ENCODE peak calls at places on chromosomes 11 and 22, in five cellular contexts. O is cardiac muscle cell, M is A172, L is DMS53, R is HT-29. I is an unnamed sample.
A peak's percentile ranks its signal among the peaks of the same experiment; 100 is the strongest.

GRCh38 chr11:2223153-2223794 is 47.1 kb downstream of the ASCL2 start:
- DNase-seq in O (no peak), M (no peak), L (no peak), R (no peak), I (no peak)

GRCh38 chr11:76620471-76620870 is 50.1 kb downstream of the LRRC32 start:
- DNase-seq in O (no peak), M (peak; percentile 60), L (no peak), R (no peak), I (no peak)

GRCh38 chr11:44982496-44983062 is 31.9 kb upstream of the TP53I11 start:
- DNase-seq in O (no peak), M (no peak), L (no peak), R (no peak), I (no peak)

GRCh38 chr11:34044664-34045485 is 6.7 kb upstream of the CAPRIN1 start:
- DNase-seq in O (no peak), M (peak; percentile 91), L (peak; percentile 71), R (peak; percentile 61), I (peak; percentile 61)

GRCh38 chr22:50674606-50675552 is 2.3 kb downstream of the SHANK3 start:
- DNase-seq in O (peak; percentile 73), M (peak; percentile 11), L (peak; percentile 81), R (peak; percentile 20), I (peak; percentile 84)

GRCh38 chr11:133906746-133907145 is 50.0 kb downstream of the IGSF9B start:
- DNase-seq in O (no peak), M (no peak), L (no peak), R (no peak), I (no peak)

GRCh38 chr11:34275486-34275885 is 82.3 kb downstream of the ABTB2 start:
- DNase-seq in O (no peak), M (no peak), L (peak; percentile 30), R (peak; percentile 44), I (no peak)

GRCh38 chr11:113518716-113519495 is 43.7 kb upstream of the DRD2 start:
- DNase-seq in O (no peak), M (no peak), L (no peak), R (no peak), I (no peak)

GRCh38 chr11:2778630-2779498 is 79.1 kb upstream of the KCNQ1OT1 start:
- DNase-seq in O (peak; percentile 95), M (peak; percentile 89), L (peak; percentile 79), R (peak; percentile 71), I (peak; percentile 68)

GRCh38 chr11:71239581-71239980 is 12.8 kb downstream of the SHANK2 start:
- DNase-seq in O (no peak), M (no peak), L (no peak), R (no peak), I (no peak)

GRCh38 chr22:38262051-38262795 is 10.6 kb downstream of the TMEM184B start:
- DNase-seq in O (peak; percentile 68), M (no peak), L (peak; percentile 23), R (peak; percentile 40), I (peak; percentile 52)

GRCh38 chr11:34342008-34342533 is 15.7 kb downstream of the ABTB2 start:
- DNase-seq in O (peak; percentile 63), M (peak; percentile 36), L (no peak), R (peak; percentile 64), I (no peak)

GRCh38 chr11:5380740-5381342 is 2.8 kb upstream of the OR51M1 start:
- DNase-seq in O (peak; percentile 81), M (peak; percentile 83), L (peak; percentile 84), R (peak; percentile 79), I (peak; percentile 59)

GRCh38 chr11:69216609-69217008 is 60.9 kb downstream of the SMIM38 start:
- DNase-seq in O (no peak), M (no peak), L (no peak), R (no peak), I (no peak)

GRCh38 chr11:103091441-103091809 is 535 bp downstream of the DCUN1D5 start:
- DNase-seq in O (peak; percentile 69), M (peak; percentile 2), L (peak; percentile 83), R (peak; percentile 64), I (peak; percentile 19)

I was measured in Calu3.